ENCODE peak calls at places on chromosomes 11 and 22, in seven cellular contexts. One of them, this sample, is unnamed.

GRCh38 chr11:100639140-100639539 is 47.9 kb upstream of the ARHGAP42 start:
- DNase-seq in heart right ventricle: no peak
- DNase-seq in lower lobe of right lung: no peak
- DNase-seq in HFF-Myc: no peak
- DNase-seq in endothelial cell: no peak
- DNase-seq in IMR-90: peak; percentile 83
- DNase-seq in tibial artery: no peak
- DNase-seq in this sample: no peak

GRCh38 chr11:68855205-68855978 is 13.7 kb upstream of the CPT1A start:
- DNase-seq in heart right ventricle: peak; percentile 88
- DNase-seq in lower lobe of right lung: peak; percentile 58
- DNase-seq in HFF-Myc: no peak
- DNase-seq in endothelial cell: peak; percentile 42
- DNase-seq in IMR-90: peak; percentile 55
- DNase-seq in tibial artery: peak; percentile 79
- DNase-seq in this sample: no peak

GRCh38 chr22:43479962-43480361 is 68.1 kb downstream of the MPPED1 start:
- DNase-seq in heart right ventricle: no peak
- DNase-seq in lower lobe of right lung: no peak
- DNase-seq in HFF-Myc: no peak
- DNase-seq in endothelial cell: no peak
- DNase-seq in IMR-90: no peak
- DNase-seq in tibial artery: no peak
- DNase-seq in this sample: no peak

GRCh38 chr22:49247194-49247924 is 580.3 kb downstream of the BRD1 start:
- DNase-seq in heart right ventricle: no peak
- DNase-seq in lower lobe of right lung: no peak
- DNase-seq in HFF-Myc: no peak
- DNase-seq in endothelial cell: no peak
- DNase-seq in IMR-90: no peak
- DNase-seq in tibial artery: peak; percentile 32
- DNase-seq in this sample: peak; percentile 28

GRCh38 chr11:99015634-99016454 is 4.9 kb upstream of the CNTN5 start:
- DNase-seq in heart right ventricle: no peak
- DNase-seq in lower lobe of right lung: no peak
- DNase-seq in HFF-Myc: peak; percentile 7
- DNase-seq in endothelial cell: no peak
- DNase-seq in IMR-90: peak; percentile 51
- DNase-seq in tibial artery: no peak
- DNase-seq in this sample: no peak

GRCh38 chr11:6448574-6448973 is 7.8 kb upstream of the HPX start:
- DNase-seq in heart right ventricle: no peak
- DNase-seq in lower lobe of right lung: no peak
- DNase-seq in HFF-Myc: no peak
- DNase-seq in endothelial cell: no peak
- DNase-seq in IMR-90: no peak
- DNase-seq in tibial artery: no peak
- DNase-seq in this sample: no peak

GRCh38 chr22:35016909-35017308 is 49.0 kb upstream of the ISX start:
- DNase-seq in heart right ventricle: no peak
- DNase-seq in lower lobe of right lung: no peak
- DNase-seq in HFF-Myc: no peak
- DNase-seq in endothelial cell: no peak
- DNase-seq in IMR-90: no peak
- DNase-seq in tibial artery: no peak
- DNase-seq in this sample: no peak

GRCh38 chr11:68467446-68467845 is 6.9 kb downstream of the PPP6R3 start:
- DNase-seq in heart right ventricle: no peak
- DNase-seq in lower lobe of right lung: no peak
- DNase-seq in HFF-Myc: no peak
- DNase-seq in endothelial cell: no peak
- DNase-seq in IMR-90: no peak
- DNase-seq in tibial artery: no peak
- DNase-seq in this sample: no peak

GRCh38 chr11:73314121-73314948 is 6.3 kb downstream of the ARHGEF17 start:
- DNase-seq in heart right ventricle: no peak
- DNase-seq in lower lobe of right lung: peak; percentile 75
- DNase-seq in HFF-Myc: no peak
- DNase-seq in endothelial cell: no peak
- DNase-seq in IMR-90: peak; percentile 72
- DNase-seq in tibial artery: peak; percentile 82
- DNase-seq in this sample: no peak

GRCh38 chr11:95924414-95924760 is 480 bp upstream of the MTMR2 start:
- DNase-seq in heart right ventricle: no peak
- DNase-seq in lower lobe of right lung: no peak
- DNase-seq in HFF-Myc: no peak
- DNase-seq in endothelial cell: peak; percentile 9
- DNase-seq in IMR-90: peak; percentile 48
- DNase-seq in tibial artery: no peak
- DNase-seq in this sample: no peak

GRCh38 chr11:58222730-58223129 is 6.0 kb downstream of the OR10Q1 start:
- DNase-seq in heart right ventricle: no peak
- DNase-seq in lower lobe of right lung: no peak
- DNase-seq in HFF-Myc: no peak
- DNase-seq in endothelial cell: no peak
- DNase-seq in IMR-90: peak; percentile 41
- DNase-seq in tibial artery: no peak
- DNase-seq in this sample: no peak

GRCh38 chr11:28547395-28547794 is 439.2 kb downstream of the METTL15 start:
- DNase-seq in heart right ventricle: no peak
- DNase-seq in lower lobe of right lung: no peak
- DNase-seq in HFF-Myc: no peak
- DNase-seq in endothelial cell: no peak
- DNase-seq in IMR-90: no peak
- DNase-seq in tibial artery: no peak
- DNase-seq in this sample: no peak

GRCh38 chr11:45264839-45265515 is 21.2 kb downstream of the SYT13 start:
- DNase-seq in heart right ventricle: no peak
- DNase-seq in lower lobe of right lung: no peak
- DNase-seq in HFF-Myc: peak; percentile 38
- DNase-seq in endothelial cell: no peak
- DNase-seq in IMR-90: peak; percentile 87
- DNase-seq in tibial artery: no peak
- DNase-seq in this sample: no peak

GRCh38 chr11:126432525-126432924 is 77.0 kb downstream of the ST3GAL4 start:
- DNase-seq in heart right ventricle: peak; percentile 45
- DNase-seq in lower lobe of right lung: no peak
- DNase-seq in HFF-Myc: no peak
- DNase-seq in endothelial cell: no peak
- DNase-seq in IMR-90: no peak
- DNase-seq in tibial artery: no peak
- DNase-seq in this sample: no peak

GRCh38 chr22:37072673-37073072 is 21.1 kb downstream of the KCTD17 start:
- DNase-seq in heart right ventricle: no peak
- DNase-seq in lower lobe of right lung: no peak
- DNase-seq in HFF-Myc: no peak
- DNase-seq in endothelial cell: no peak
- DNase-seq in IMR-90: no peak
- DNase-seq in tibial artery: no peak
- DNase-seq in this sample: no peak

GRCh38 chr11:46066335-46066734 is 54.9 kb downstream of the PHF21A start:
- DNase-seq in heart right ventricle: no peak
- DNase-seq in lower lobe of right lung: no peak
- DNase-seq in HFF-Myc: no peak
- DNase-seq in endothelial cell: no peak
- DNase-seq in IMR-90: no peak
- DNase-seq in tibial artery: no peak
- DNase-seq in this sample: no peak

GRCh38 chr11:75919525-75919924 is 104.5 kb downstream of the UVRAG start:
- DNase-seq in heart right ventricle: no peak
- DNase-seq in lower lobe of right lung: no peak
- DNase-seq in HFF-Myc: no peak
- DNase-seq in endothelial cell: no peak
- DNase-seq in IMR-90: peak; percentile 20
- DNase-seq in tibial artery: no peak
- DNase-seq in this sample: no peak

GRCh38 chr11:81658722-81659121 is 1074.9 kb downstream of the FAM181B start:
- DNase-seq in heart right ventricle: no peak
- DNase-seq in lower lobe of right lung: no peak
- DNase-seq in HFF-Myc: no peak
- DNase-seq in endothelial cell: no peak
- DNase-seq in IMR-90: peak; percentile 9
- DNase-seq in tibial artery: no peak
- DNase-seq in this sample: no peak
- TF ChIP-seq CTCF in heart right ventricle: no peak
- TF ChIP-seq CTCF in lower lobe of right lung: no peak
- TF ChIP-seq CTCF in HFF-Myc: no peak
- TF ChIP-seq CTCF in endothelial cell: peak; percentile 56
- TF ChIP-seq CTCF in IMR-90: peak; percentile 41
- TF ChIP-seq CTCF in tibial artery: no peak
- TF ChIP-seq CTCF in this sample: peak; percentile 65

GRCh38 chr22:26463688-26464087 is 19.9 kb downstream of the HPS4 start:
- DNase-seq in heart right ventricle: no peak
- DNase-seq in lower lobe of right lung: no peak
- DNase-seq in HFF-Myc: no peak
- DNase-seq in endothelial cell: no peak
- DNase-seq in IMR-90: no peak
- DNase-seq in tibial artery: peak; percentile 40
- DNase-seq in this sample: no peak

GRCh38 chr22:26462051-26462450 is 21.5 kb downstream of the HPS4 start:
- DNase-seq in heart right ventricle: no peak
- DNase-seq in lower lobe of right lung: no peak
- DNase-seq in HFF-Myc: no peak
- DNase-seq in endothelial cell: no peak
- DNase-seq in IMR-90: no peak
- DNase-seq in tibial artery: peak; percentile 32
- DNase-seq in this sample: no peak

GRCh38 chr22:26462971-26463661 is 20.5 kb downstream of the HPS4 start:
- DNase-seq in heart right ventricle: no peak
- DNase-seq in lower lobe of right lung: no peak
- DNase-seq in HFF-Myc: no peak
- DNase-seq in endothelial cell: no peak
- DNase-seq in IMR-90: peak; percentile 19
- DNase-seq in tibial artery: peak; percentile 46
- DNase-seq in this sample: no peak

GRCh38 chr22:26460202-26460601 is 23.4 kb downstream of the HPS4 start:
- DNase-seq in heart right ventricle: no peak
- DNase-seq in lower lobe of right lung: no peak
- DNase-seq in HFF-Myc: no peak
- DNase-seq in endothelial cell: no peak
- DNase-seq in IMR-90: no peak
- DNase-seq in tibial artery: peak; percentile 5
- DNase-seq in this sample: no peak

DNA sequence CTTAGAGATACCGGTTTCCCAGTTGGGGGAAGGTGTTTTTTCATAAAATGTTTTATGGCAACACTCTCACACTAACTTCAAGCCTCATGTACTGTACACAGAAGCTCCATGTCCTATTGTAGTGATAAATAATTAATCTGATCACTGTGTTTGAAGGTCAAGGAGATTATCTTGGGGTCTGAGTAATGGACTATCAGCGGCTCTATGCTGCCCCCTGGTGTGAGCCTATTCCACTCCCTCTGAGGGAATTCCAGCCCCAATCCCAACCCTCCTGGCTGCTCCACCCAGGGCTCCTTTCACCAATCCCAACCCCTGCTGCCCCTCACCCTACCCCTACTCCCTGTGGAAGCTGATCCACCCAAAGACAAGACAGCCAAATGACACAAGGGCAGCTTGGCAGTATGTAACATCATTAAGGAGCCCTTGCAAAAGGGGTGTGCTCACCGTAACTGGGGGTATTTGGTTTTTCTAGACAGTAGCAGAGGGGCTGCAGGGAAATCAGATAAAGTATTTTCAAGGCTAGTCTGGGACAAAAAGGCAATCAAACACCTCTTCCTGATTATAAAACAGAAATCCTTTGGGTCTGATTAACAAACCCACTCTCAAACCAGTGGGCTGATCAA is 22.3 kb downstream of the HPS4 start:
- DNase-seq in heart right ventricle: peak; percentile 50
- DNase-seq in lower lobe of right lung: peak; percentile 58
- DNase-seq in HFF-Myc: no peak
- DNase-seq in endothelial cell: peak; percentile 77
- DNase-seq in IMR-90: peak; percentile 28
- DNase-seq in tibial artery: peak; percentile 65
- DNase-seq in this sample: no peak
- TF ChIP-seq CTCF in heart right ventricle: peak; percentile 74
- TF ChIP-seq CTCF in lower lobe of right lung: peak; percentile 68
- TF ChIP-seq CTCF in HFF-Myc: peak; percentile 92
- TF ChIP-seq CTCF in endothelial cell: peak; percentile 69
- TF ChIP-seq CTCF in IMR-90: peak; percentile 79
- TF ChIP-seq CTCF in tibial artery: peak; percentile 52
- TF ChIP-seq CTCF in this sample: peak; percentile 92

GRCh38 chr11:1229471-1230120 is 6.7 kb downstream of the MUC5B start:
- DNase-seq in heart right ventricle: peak; percentile 8
- DNase-seq in lower lobe of right lung: peak; percentile 35
- DNase-seq in HFF-Myc: no peak
- DNase-seq in endothelial cell: no peak
- DNase-seq in IMR-90: no peak
- DNase-seq in tibial artery: peak; percentile 60
- DNase-seq in this sample: peak; percentile 84

GRCh38 chr11:1231396-1232327 is 8.8 kb downstream of the MUC5B start:
- DNase-seq in heart right ventricle: peak; percentile 7
- DNase-seq in lower lobe of right lung: peak; percentile 42
- DNase-seq in HFF-Myc: no peak
- DNase-seq in endothelial cell: peak; percentile 3
- DNase-seq in IMR-90: no peak
- DNase-seq in tibial artery: peak; percentile 57
- DNase-seq in this sample: peak; percentile 94

GRCh38 chr11:1230121-1230455 is 7.2 kb downstream of the MUC5B start:
- DNase-seq in heart right ventricle: no peak
- DNase-seq in lower lobe of right lung: no peak
- DNase-seq in HFF-Myc: no peak
- DNase-seq in endothelial cell: no peak
- DNase-seq in IMR-90: no peak
- DNase-seq in tibial artery: peak; percentile 54
- DNase-seq in this sample: peak; percentile 55

GRCh38 chr11:1228921-1229451 is 6.1 kb downstream of the MUC5B start:
- DNase-seq in heart right ventricle: peak; percentile 7
- DNase-seq in lower lobe of right lung: no peak
- DNase-seq in HFF-Myc: no peak
- DNase-seq in endothelial cell: no peak
- DNase-seq in IMR-90: no peak
- DNase-seq in tibial artery: peak; percentile 59
- DNase-seq in this sample: peak; percentile 87

GRCh38 chr11:1230456-1231395 is 7.9 kb downstream of the MUC5B start:
- DNase-seq in heart right ventricle: peak; percentile 12
- DNase-seq in lower lobe of right lung: peak; percentile 42
- DNase-seq in HFF-Myc: no peak
- DNase-seq in endothelial cell: no peak
- DNase-seq in IMR-90: no peak
- DNase-seq in tibial artery: peak; percentile 61
- DNase-seq in this sample: peak; percentile 88
- TF ChIP-seq CTCF in heart right ventricle: no peak
- TF ChIP-seq CTCF in lower lobe of right lung: no peak
- TF ChIP-seq CTCF in HFF-Myc: no peak
- TF ChIP-seq CTCF in endothelial cell: no peak
- TF ChIP-seq CTCF in IMR-90: no peak
- TF ChIP-seq CTCF in tibial artery: no peak
- TF ChIP-seq CTCF in this sample: no peak

GRCh38 chr11:32280339-32280738 is 155.0 kb downstream of the WT1 start:
- DNase-seq in heart right ventricle: no peak
- DNase-seq in lower lobe of right lung: no peak
- DNase-seq in HFF-Myc: no peak
- DNase-seq in endothelial cell: no peak
- DNase-seq in IMR-90: no peak
- DNase-seq in tibial artery: no peak
- DNase-seq in this sample: no peak

DNA sequence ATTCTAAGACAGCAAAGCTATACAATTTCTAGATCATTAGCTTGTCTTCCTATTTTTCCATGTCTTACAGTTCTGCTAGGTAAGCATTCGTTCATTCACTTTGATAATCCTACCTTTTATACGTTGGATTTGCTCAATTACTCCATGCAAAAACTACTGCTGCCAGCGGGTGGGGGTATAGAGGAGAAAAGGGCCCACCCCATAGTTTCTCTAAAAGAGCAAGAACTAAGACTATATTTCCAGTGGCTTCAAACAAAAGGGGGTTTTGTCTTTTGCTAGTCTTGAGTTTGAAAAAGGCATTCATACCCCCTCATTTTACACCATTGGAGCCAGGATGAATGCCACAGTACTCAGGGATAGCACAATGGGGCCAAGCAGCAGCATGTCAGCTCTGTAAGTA is 155.7 kb downstream of the WT1 start:
- DNase-seq in heart right ventricle: no peak
- DNase-seq in lower lobe of right lung: no peak
- DNase-seq in HFF-Myc: no peak
- DNase-seq in endothelial cell: peak; percentile 27
- DNase-seq in IMR-90: no peak
- DNase-seq in tibial artery: no peak
- DNase-seq in this sample: no peak
- TF ChIP-seq CTCF in heart right ventricle: no peak
- TF ChIP-seq CTCF in lower lobe of right lung: no peak
- TF ChIP-seq CTCF in HFF-Myc: peak; percentile 17
- TF ChIP-seq CTCF in endothelial cell: peak; percentile 37
- TF ChIP-seq CTCF in IMR-90: no peak
- TF ChIP-seq CTCF in tibial artery: no peak
- TF ChIP-seq CTCF in this sample: peak; percentile 26

This sample was measured in chondrocyte.